ENCODE peak calls at places on chromosomes 13 and 19, in five cellular contexts. One of them, this sample, is unnamed.

GRCh38 chr13:84940167-84940566 is 859.1 kb downstream of the SLITRK6 start:
- DNase-seq in IMR-90: no peak
- DNase-seq in cardiac fibroblast: no peak
- DNase-seq in A673: no peak
- DNase-seq in heart right ventricle: no peak
- DNase-seq in this sample: no peak

GRCh38 chr13:32225494-32225931 is 89.7 kb downstream of the ZAR1L start:
- DNase-seq in A673: no peak
- DNase-seq in IMR-90: peak
- DNase-seq in heart right ventricle: no peak
- DNase-seq in cardiac fibroblast: peak
- DNase-seq in this sample: peak

GRCh38 chr13:37546087-37546486 is 52.5 kb downstream of the POSTN start:
- DNase-seq in heart right ventricle: no peak
- DNase-seq in IMR-90: no peak
- DNase-seq in A673: no peak
- DNase-seq in cardiac fibroblast: no peak
- DNase-seq in this sample: no peak

GRCh38 chr13:46633416-46633815 is 80.4 kb downstream of the LRCH1 start:
- DNase-seq in heart right ventricle: no peak
- DNase-seq in IMR-90: peak
- DNase-seq in A673: no peak
- DNase-seq in cardiac fibroblast: peak
- DNase-seq in this sample: peak

GRCh38 chr19:4277051-4277700 is 1.9 kb upstream of the SHD start:
- DNase-seq in A673: peak
- DNase-seq in IMR-90: no peak
- DNase-seq in cardiac fibroblast: no peak
- DNase-seq in heart right ventricle: no peak
- DNase-seq in this sample: no peak

GRCh38 chr13:33016414-33017409 is at the start of gene KL:
- DNase-seq in cardiac fibroblast: no peak
- DNase-seq in IMR-90: no peak
- DNase-seq in heart right ventricle: peak
- DNase-seq in A673: peak
- DNase-seq in this sample: no peak

GRCh38 chr19:51295382-51296126 is 15.9 kb upstream of the IGLON5 start:
- DNase-seq in A673: no peak
- DNase-seq in IMR-90: no peak
- DNase-seq in heart right ventricle: no peak
- DNase-seq in cardiac fibroblast: no peak
- DNase-seq in this sample: no peak

GRCh38 chr19:48006762-48007161 is 12.3 kb downstream of the ELSPBP1 start:
- DNase-seq in A673: peak
- DNase-seq in cardiac fibroblast: peak
- DNase-seq in IMR-90: no peak
- DNase-seq in heart right ventricle: no peak
- DNase-seq in this sample: no peak

GRCh38 chr19:4676955-4677731 is 7.0 kb upstream of the MYDGF start:
- DNase-seq in IMR-90: peak
- DNase-seq in A673: peak
- DNase-seq in cardiac fibroblast: peak
- DNase-seq in heart right ventricle: peak
- DNase-seq in this sample: no peak

GRCh38 chr13:67736646-67737420 is 506.7 kb upstream of the PCDH9 start:
- DNase-seq in IMR-90: peak
- DNase-seq in heart right ventricle: no peak
- DNase-seq in A673: peak
- DNase-seq in cardiac fibroblast: peak
- DNase-seq in this sample: no peak

GRCh38 chr19:55643003-55643732 is at the start of gene ZNF581:
- DNase-seq in IMR-90: peak
- DNase-seq in heart right ventricle: peak
- DNase-seq in cardiac fibroblast: peak
- DNase-seq in A673: peak
- DNase-seq in this sample: peak

GRCh38 chr13:27007166-27007565 is 164.4 kb downstream of the USP12 start:
- DNase-seq in IMR-90: no peak
- DNase-seq in cardiac fibroblast: no peak
- DNase-seq in A673: no peak
- DNase-seq in heart right ventricle: no peak
- DNase-seq in this sample: no peak

GRCh38 chr13:83327091-83327490 is 555.2 kb downstream of the SLITRK1 start:
- DNase-seq in heart right ventricle: no peak
- DNase-seq in IMR-90: no peak
- DNase-seq in cardiac fibroblast: no peak
- DNase-seq in A673: peak
- DNase-seq in this sample: peak

GRCh38 chr13:88429862-88430261 is 758.7 kb downstream of the SLITRK5 start:
- DNase-seq in A673: no peak
- DNase-seq in cardiac fibroblast: no peak
- DNase-seq in IMR-90: no peak
- DNase-seq in heart right ventricle: no peak
- DNase-seq in this sample: no peak

GRCh38 chr13:44422755-44423643 is 49.4 kb downstream of the SERP2 start:
- DNase-seq in cardiac fibroblast: peak
- DNase-seq in heart right ventricle: peak
- DNase-seq in A673: no peak
- DNase-seq in IMR-90: no peak
- DNase-seq in this sample: no peak

GRCh38 chr13:89470901-89471300 is 1799.7 kb downstream of the SLITRK5 start:
- DNase-seq in heart right ventricle: no peak
- DNase-seq in cardiac fibroblast: no peak
- DNase-seq in A673: no peak
- DNase-seq in IMR-90: no peak
- DNase-seq in this sample: no peak

GRCh38 chr19:13044160-13044853 is 49.0 kb downstream of the NFIX start:
- DNase-seq in heart right ventricle: no peak
- DNase-seq in IMR-90: peak
- DNase-seq in A673: no peak
- DNase-seq in cardiac fibroblast: peak
- DNase-seq in this sample: no peak

GRCh38 chr13:29948246-29948645 is 97.8 kb upstream of the UBL3 start:
- DNase-seq in heart right ventricle: no peak
- DNase-seq in cardiac fibroblast: no peak
- DNase-seq in IMR-90: peak
- DNase-seq in A673: no peak
- DNase-seq in this sample: peak

GRCh38 chr19:41896581-41896942 is 13.6 kb downstream of the ARHGEF1 start:
- DNase-seq in heart right ventricle: no peak
- DNase-seq in cardiac fibroblast: no peak
- DNase-seq in IMR-90: no peak
- DNase-seq in A673: no peak
- DNase-seq in this sample: no peak

GRCh38 chr19:41894350-41894749 is 11.4 kb downstream of the ARHGEF1 start:
- DNase-seq in A673: no peak
- DNase-seq in IMR-90: no peak
- DNase-seq in cardiac fibroblast: no peak
- DNase-seq in heart right ventricle: no peak
- DNase-seq in this sample: no peak

GRCh38 chr19:41892173-41892902 is 9.4 kb downstream of the ARHGEF1 start:
- DNase-seq in IMR-90: no peak
- DNase-seq in cardiac fibroblast: no peak
- DNase-seq in heart right ventricle: no peak
- DNase-seq in A673: no peak
- DNase-seq in this sample: no peak

GRCh38 chr19:41895745-41896580 is 13.0 kb downstream of the ARHGEF1 start:
- DNase-seq in IMR-90: no peak
- DNase-seq in heart right ventricle: no peak
- DNase-seq in A673: no peak
- DNase-seq in cardiac fibroblast: no peak
- DNase-seq in this sample: no peak

GRCh38 chr19:41893899-41894298 is 10.9 kb downstream of the ARHGEF1 start:
- DNase-seq in heart right ventricle: no peak
- DNase-seq in cardiac fibroblast: peak
- DNase-seq in A673: no peak
- DNase-seq in IMR-90: peak
- DNase-seq in this sample: no peak
- TF ChIP-seq CTCF in heart right ventricle: no peak
- TF ChIP-seq CTCF in cardiac fibroblast: peak
- TF ChIP-seq CTCF in A673: no peak
- TF ChIP-seq CTCF in IMR-90: peak
- TF ChIP-seq CTCF in this sample: no peak

GRCh38 chr19:5895409-5895808 is 8.2 kb downstream of the NDUFA11 start:
- DNase-seq in heart right ventricle: no peak
- DNase-seq in IMR-90: no peak
- DNase-seq in A673: no peak
- DNase-seq in cardiac fibroblast: no peak
- DNase-seq in this sample: no peak

GRCh38 chr19:5893907-5894703 is 9.5 kb downstream of the NDUFA11 start:
- DNase-seq in IMR-90: no peak
- DNase-seq in cardiac fibroblast: no peak
- DNase-seq in heart right ventricle: peak
- DNase-seq in A673: no peak
- DNase-seq in this sample: no peak

GRCh38 chr19:5895890-5896289 is 7.7 kb downstream of the NDUFA11 start:
- DNase-seq in IMR-90: no peak
- DNase-seq in A673: no peak
- DNase-seq in cardiac fibroblast: no peak
- DNase-seq in heart right ventricle: no peak
- DNase-seq in this sample: no peak

GRCh38 chr19:5893296-5893903 is 10.2 kb downstream of the NDUFA11 start:
- DNase-seq in cardiac fibroblast: no peak
- DNase-seq in IMR-90: no peak
- DNase-seq in heart right ventricle: no peak
- DNase-seq in A673: no peak
- DNase-seq in this sample: no peak

DNA sequence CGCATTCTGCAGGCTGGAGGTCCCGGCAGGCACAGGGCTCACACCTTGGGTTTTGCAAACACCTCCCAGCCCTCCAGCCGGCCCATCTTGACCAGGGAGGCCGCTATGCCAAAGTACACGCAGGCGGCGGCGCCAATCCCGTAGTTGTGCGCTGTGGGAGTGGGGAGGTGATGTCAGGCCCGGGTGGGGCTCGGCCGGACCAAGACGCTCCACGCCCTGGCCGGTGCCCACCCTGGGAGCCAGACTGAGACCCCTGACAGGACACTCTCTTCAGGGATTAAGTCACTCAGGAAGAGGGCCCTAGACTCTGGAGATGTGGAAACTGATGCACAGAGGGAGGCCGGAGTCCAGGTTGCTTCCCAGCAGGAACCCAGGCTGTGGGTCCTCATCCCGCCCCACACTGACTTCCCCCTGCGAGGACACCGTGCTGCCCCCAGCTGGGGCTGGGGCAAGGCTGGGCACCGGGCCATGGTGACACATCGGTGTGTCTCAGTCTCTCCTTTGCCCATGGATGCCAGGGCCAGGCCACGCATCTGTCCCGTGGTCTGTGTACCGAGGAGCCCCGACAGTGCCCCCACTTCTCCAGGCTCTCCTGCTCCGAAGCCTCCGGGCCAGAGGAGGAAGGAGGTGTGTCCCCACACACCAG is 8.8 kb downstream of the NDUFA11 start:
- DNase-seq in IMR-90: no peak
- DNase-seq in A673: no peak
- DNase-seq in cardiac fibroblast: no peak
- DNase-seq in heart right ventricle: no peak
- DNase-seq in this sample: no peak
- TF ChIP-seq CTCF in IMR-90: no peak
- TF ChIP-seq CTCF in A673: no peak
- TF ChIP-seq CTCF in cardiac fibroblast: no peak
- TF ChIP-seq CTCF in heart right ventricle: no peak
- TF ChIP-seq CTCF in this sample: no peak

GRCh38 chr13:36126496-36126895 is 4.7 kb downstream of the DCLK1 start:
- DNase-seq in cardiac fibroblast: no peak
- DNase-seq in A673: no peak
- DNase-seq in IMR-90: no peak
- DNase-seq in heart right ventricle: no peak
- DNase-seq in this sample: no peak
- TF ChIP-seq CTCF in cardiac fibroblast: no peak
- TF ChIP-seq CTCF in A673: no peak
- TF ChIP-seq CTCF in IMR-90: no peak
- TF ChIP-seq CTCF in heart right ventricle: no peak
- TF ChIP-seq CTCF in this sample: no peak

DNA sequence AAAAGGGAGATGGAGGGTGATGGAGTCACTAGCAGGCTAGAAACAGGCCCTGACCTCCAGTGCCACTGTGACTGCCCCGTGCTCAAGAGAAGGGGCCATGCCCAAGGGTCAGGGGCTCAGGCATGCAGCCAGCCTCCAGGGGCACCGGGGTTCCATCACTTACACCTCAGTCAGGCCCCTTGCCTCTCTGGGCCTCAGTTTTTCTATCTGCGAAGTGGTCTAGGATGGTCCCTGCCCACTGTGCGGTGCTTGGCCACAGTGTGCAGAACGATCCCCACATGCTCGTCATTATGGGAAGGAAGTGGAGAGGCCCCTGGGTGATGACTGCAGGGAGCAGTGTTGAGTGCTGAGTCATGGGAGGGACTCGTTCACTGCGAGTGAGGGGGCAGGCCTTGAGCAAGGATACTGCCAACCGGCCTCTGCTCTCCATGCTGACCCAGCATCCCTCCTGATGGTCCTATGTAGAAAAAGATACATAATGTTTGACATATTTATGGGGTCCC is 23.1 kb downstream of the TMED1 start:
- DNase-seq in heart right ventricle: peak
- DNase-seq in IMR-90: peak
- DNase-seq in A673: peak
- DNase-seq in cardiac fibroblast: peak
- DNase-seq in this sample: peak
- TF ChIP-seq CTCF in heart right ventricle: no peak
- TF ChIP-seq CTCF in IMR-90: peak
- TF ChIP-seq CTCF in A673: no peak
- TF ChIP-seq CTCF in cardiac fibroblast: no peak
- TF ChIP-seq CTCF in this sample: no peak

GRCh38 chr13:76019421-76020044 is 383.4 kb downstream of the LMO7 start:
- DNase-seq in heart right ventricle: peak
- DNase-seq in cardiac fibroblast: no peak
- DNase-seq in A673: peak
- DNase-seq in IMR-90: no peak
- DNase-seq in this sample: peak
- TF ChIP-seq CTCF in heart right ventricle: peak
- TF ChIP-seq CTCF in cardiac fibroblast: peak
- TF ChIP-seq CTCF in A673: peak
- TF ChIP-seq CTCF in IMR-90: no peak
- TF ChIP-seq CTCF in this sample: peak

DNA sequence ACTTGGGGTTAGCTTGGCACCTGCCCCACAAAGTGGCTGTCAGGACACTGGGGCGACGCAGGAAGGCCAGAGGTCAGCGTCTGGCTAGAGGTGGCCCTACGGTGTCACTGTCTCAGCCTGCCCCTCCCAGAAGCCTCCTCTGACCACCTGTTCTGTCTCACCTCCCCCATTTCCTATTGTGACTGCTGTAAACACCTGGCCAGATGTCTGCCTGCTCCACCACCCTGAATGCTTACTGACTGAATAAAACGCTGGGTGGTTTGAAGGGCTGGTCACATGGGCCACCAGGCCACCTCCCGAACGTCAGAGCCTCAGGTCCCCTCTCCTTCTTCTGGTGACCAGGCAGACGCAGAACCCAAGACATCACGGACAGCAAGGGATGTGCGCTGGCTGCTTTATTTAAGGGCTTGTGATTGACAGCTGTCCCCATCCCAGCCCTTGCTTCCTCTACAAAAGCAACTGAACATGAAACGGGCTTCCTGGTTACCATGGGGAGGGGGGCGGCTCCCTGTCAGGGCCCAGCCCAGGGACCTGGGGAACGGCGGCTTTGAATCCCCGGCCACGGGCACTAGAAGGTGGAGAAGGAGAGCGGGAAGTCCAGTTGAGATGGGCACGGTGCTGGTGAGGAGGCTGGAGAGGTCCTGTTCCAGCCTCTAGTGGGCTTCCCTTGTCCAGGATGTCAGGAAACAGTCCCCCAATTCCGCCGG is 6.2 kb downstream of the ELOF1 start:
- DNase-seq in cardiac fibroblast: no peak
- DNase-seq in IMR-90: no peak
- DNase-seq in heart right ventricle: no peak
- DNase-seq in A673: no peak
- DNase-seq in this sample: no peak
- TF ChIP-seq CTCF in cardiac fibroblast: no peak
- TF ChIP-seq CTCF in IMR-90: no peak
- TF ChIP-seq CTCF in heart right ventricle: no peak
- TF ChIP-seq CTCF in A673: no peak
- TF ChIP-seq CTCF in this sample: no peak